ENCODE peak calls at places on chromosome 13, in six cellular contexts. A is adrenal gland, V is Peyer's patch, Z is right lobe of liver, T is tibial nerve, I is body of pancreas. S is an unnamed sample.

GRCh38 chr13:53351040-53351439 is 322.4 kb downstream of the OLFM4 start:
- DNase-seq in V (no peak), T (no peak), Z (no peak), I (no peak), A (no peak), S (no peak)

GRCh38 chr13:20706661-20707060 is 3.2 kb downstream of the IL17D start:
- DNase-seq in I (no peak), T (no peak), V (no peak), A (no peak), Z (no peak), S (no peak)

GRCh38 chr13:78241278-78241919 is 322.8 kb upstream of the EDNRB start:
- DNase-seq in Z (peak), T (no peak), I (peak), V (peak), A (peak), S (peak)

GRCh38 chr13:99442273-99442895 is 58.9 kb upstream of the TM9SF2 start:
- DNase-seq in V (no peak), Z (no peak), I (peak), A (no peak), T (no peak), S (peak)

GRCh38 chr13:105474983-105475382 is 1060.5 kb downstream of the EFNB2 start:
- DNase-seq in A (no peak), T (no peak), I (no peak), V (no peak), Z (no peak), S (no peak)

GRCh38 chr13:79450110-79450509 is 30.8 kb upstream of the NDFIP2 start:
- DNase-seq in I (no peak), V (no peak), A (no peak), Z (no peak), T (no peak), S (no peak)

GRCh38 chr13:25253702-25254101 is 33.6 kb downstream of the MTMR6 start:
- DNase-seq in A (no peak), Z (no peak), I (no peak), T (no peak), V (no peak), S (no peak)

GRCh38 chr13:83618966-83619365 is 263.3 kb downstream of the SLITRK1 start:
- DNase-seq in T (no peak), I (no peak), V (no peak), A (no peak), Z (no peak), S (no peak)

GRCh38 chr13:33367931-33368330 is 82.4 kb upstream of the STARD13 start:
- DNase-seq in A (no peak), I (no peak), T (no peak), V (no peak), Z (no peak), S (peak)

GRCh38 chr13:98443329-98443728 is 133.6 kb downstream of the STK24 start:
- DNase-seq in Z (no peak), I (no peak), T (no peak), A (no peak), V (no peak), S (peak)

GRCh38 chr13:93818345-93818744 is 591.7 kb downstream of the GPC6 start:
- DNase-seq in V (no peak), T (no peak), Z (no peak), A (no peak), I (no peak), S (no peak)

GRCh38 chr13:29878101-29878500 is 27.7 kb upstream of the UBL3 start:
- DNase-seq in V (no peak), Z (no peak), I (no peak), T (no peak), A (no peak), S (no peak)

GRCh38 chr13:20609145-20609544 is 42.2 kb downstream of the IFT88 start:
- DNase-seq in T (no peak), Z (no peak), I (no peak), V (no peak), A (no peak), S (no peak)

GRCh38 chr13:24220086-24220703 is 59.7 kb downstream of the SPATA13 start:
- DNase-seq in V (no peak), Z (no peak), A (peak), I (peak), T (no peak), S (peak)

GRCh38 chr13:91397595-91397994 is 826 bp upstream of the GPC5 start:
- DNase-seq in Z (no peak), I (no peak), T (no peak), V (no peak), A (no peak), S (no peak)

GRCh38 chr13:40598599-40598998 is 67.8 kb downstream of the FOXO1 start:
- DNase-seq in T (no peak), A (peak), I (no peak), Z (no peak), V (no peak), S (no peak)

GRCh38 chr13:24254151-24254810 is 55.1 kb upstream of the C1QTNF9 start:
- DNase-seq in A (no peak), Z (no peak), V (no peak), T (no peak), I (no peak), S (no peak)

GRCh38 chr13:100543872-100544602 is 44.6 kb downstream of the GGACT start:
- DNase-seq in I (no peak), V (peak), A (no peak), Z (peak), T (no peak), S (no peak)

GRCh38 chr13:90107658-90108057 is 1239.8 kb upstream of the MIR17HG start:
- DNase-seq in I (no peak), V (peak), T (no peak), Z (no peak), A (no peak), S (no peak)

GRCh38 chr13:114314074-114314912 is at the start of gene CHAMP1:
- DNase-seq in Z (peak), I (peak), V (peak), T (peak), A (peak), S (peak)

GRCh38 chr13:114311908-114312307 is 2.4 kb upstream of the CHAMP1 start:
- DNase-seq in I (no peak), A (no peak), V (no peak), Z (no peak), T (no peak), S (no peak)

GRCh38 chr13:114311387-114311786 is 2.9 kb upstream of the CHAMP1 start:
- DNase-seq in T (no peak), I (no peak), Z (no peak), V (no peak), A (no peak), S (no peak)

GRCh38 chr13:114315074-114315785 is 927 bp downstream of the CHAMP1 start:
- DNase-seq in V (no peak), T (no peak), I (no peak), A (no peak), Z (no peak), S (peak)

DNA sequence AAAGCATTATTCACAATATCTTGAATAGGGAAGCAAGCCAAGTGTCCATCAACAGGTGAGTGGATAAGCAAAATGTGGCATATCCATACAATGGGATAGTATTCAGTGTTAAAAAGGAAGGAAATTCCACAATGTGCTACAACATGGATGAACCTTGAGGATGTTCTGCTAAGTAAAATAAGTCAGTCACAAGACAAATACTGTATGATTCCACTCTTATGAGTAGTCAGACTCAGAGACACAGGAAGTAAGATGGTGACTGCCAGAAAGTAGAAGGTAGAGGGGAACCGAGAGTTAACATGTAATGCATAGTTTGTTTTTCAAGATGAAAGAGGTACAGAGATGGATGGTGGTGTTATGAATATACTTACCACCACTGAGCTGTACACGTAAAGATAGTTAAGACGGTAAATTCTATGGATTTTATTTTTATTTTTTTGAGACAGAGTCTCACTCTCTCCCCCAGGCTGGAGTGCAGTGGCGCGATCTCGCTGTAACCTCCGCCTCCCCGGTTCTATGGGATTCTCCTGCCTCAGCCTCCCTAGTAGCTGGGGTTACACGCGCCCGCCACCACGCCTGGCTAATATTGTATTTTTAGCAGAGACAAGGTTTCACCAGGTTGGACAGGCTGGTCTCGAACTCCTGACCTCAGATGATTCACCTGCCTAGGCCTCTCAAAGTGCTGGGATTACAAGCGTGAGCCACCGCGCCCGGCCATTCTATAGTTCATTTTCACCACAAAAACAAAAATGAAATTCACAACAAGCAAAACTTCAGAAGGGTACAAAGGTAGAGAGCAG is 1.0 kb upstream of the CHAMP1 start:
- DNase-seq in T (no peak), V (no peak), A (peak), Z (peak), I (no peak), S (peak)
- TF ChIP-seq POLR2A in T (no peak), V (no peak), A (no peak), Z (no peak), I (no peak), S (no peak)

GRCh38 chr13:46211521-46212351 is at the start of gene LRRC63:
- DNase-seq in A (peak), I (peak), Z (peak), V (peak), T (peak), S (peak)
- TF ChIP-seq POLR2A in A (no peak), I (peak), Z (peak), V (no peak), T (no peak), S (peak)

DNA sequence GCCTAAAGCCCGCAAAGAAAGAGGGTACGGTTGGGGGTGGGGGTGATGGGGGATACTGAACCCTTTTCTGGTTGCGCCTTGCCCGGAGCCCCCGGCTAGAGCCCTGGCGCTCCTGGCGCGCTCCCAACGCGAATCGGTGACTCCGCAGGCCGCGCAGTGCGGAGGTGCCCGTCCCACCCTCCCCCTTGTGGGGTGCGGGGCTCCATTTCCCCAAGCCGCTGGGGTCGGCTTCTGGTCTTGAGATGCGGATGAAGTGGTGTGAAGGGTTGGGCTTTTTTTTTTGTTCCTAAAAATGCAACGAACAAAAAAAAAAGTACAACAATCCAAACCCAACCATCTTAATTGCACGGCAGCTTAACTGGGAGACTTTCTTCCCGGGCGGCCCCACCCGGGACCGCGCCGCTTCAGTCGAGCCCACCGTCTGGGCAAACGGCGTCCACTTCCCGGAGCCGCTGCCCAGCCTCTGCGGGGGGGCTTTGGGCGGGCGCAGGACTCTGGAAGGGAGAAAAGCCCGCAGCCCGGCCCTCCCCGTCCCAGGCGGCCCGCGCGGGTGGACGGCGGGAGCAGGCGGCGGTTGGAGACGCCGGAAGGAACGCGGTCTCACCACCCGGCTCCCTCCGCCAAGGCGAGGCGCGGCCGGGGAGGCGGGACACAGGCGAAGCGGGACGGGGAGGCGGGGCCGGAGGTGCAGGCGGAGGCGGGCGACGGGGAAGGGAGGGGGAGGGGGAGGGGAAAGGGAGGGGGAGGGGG is 501 bp upstream of the TRIM13 start:
- DNase-seq in A (peak), T (peak), Z (peak), V (peak), I (peak), S (peak)
- TF ChIP-seq POLR2A in A (peak), T (peak), Z (peak), V (peak), I (peak), S (peak)

GRCh38 chr13:46388846-46389245 is 1.8 kb upstream of the RUBCNL start:
- DNase-seq in I (no peak), T (no peak), V (no peak), A (no peak), Z (no peak), S (no peak)

GRCh38 chr13:46386426-46386995 is 541 bp downstream of the RUBCNL start:
- DNase-seq in Z (no peak), I (no peak), A (no peak), T (no peak), V (no peak), S (no peak)

GRCh38 chr13:46385946-46386345 is 1.1 kb downstream of the RUBCNL start:
- DNase-seq in T (no peak), V (no peak), A (no peak), I (no peak), Z (no peak), S (no peak)

GRCh38 chr13:46388308-46388707 is 1.3 kb upstream of the RUBCNL start:
- DNase-seq in Z (no peak), V (no peak), I (no peak), T (no peak), A (no peak), S (no peak)

GRCh38 chr13:46386996-46387851 is at the start of gene RUBCNL:
- DNase-seq in V (peak), I (peak), Z (peak), A (peak), T (no peak), S (peak)
- TF ChIP-seq POLR2A in V (no peak), I (peak), Z (no peak), A (no peak), T (no peak), S (no peak)

GRCh38 chr13:113209880-113210421 is 538 bp downstream of the CUL4A start:
- DNase-seq in T (no peak), V (peak), Z (peak), A (peak), I (peak), S (peak)

GRCh38 chr13:113209336-113209879 is at the start of gene CUL4A:
- DNase-seq in V (peak), Z (peak), I (peak), A (peak), T (peak), S (peak)

GRCh38 chr13:113207890-113208423 is 512 bp downstream of the PCID2 start:
- DNase-seq in Z (peak), A (no peak), I (peak), V (no peak), T (no peak), S (peak)

GRCh38 chr13:113210834-113211233 is 1.4 kb downstream of the CUL4A start:
- DNase-seq in A (no peak), V (no peak), I (no peak), Z (no peak), T (no peak), S (peak)

GRCh38 chr13:113208424-113209335 is at the start of gene PCID2:
- DNase-seq in A (peak), T (peak), I (peak), Z (peak), V (peak), S (peak)
- TF ChIP-seq POLR2A in A (peak), T (peak), I (peak), Z (peak), V (peak), S (peak)

GRCh38 chr13:59566544-59566943 is 597.2 kb downstream of the DIAPH3 start:
- DNase-seq in A (no peak), V (no peak), I (no peak), T (no peak), Z (no peak), S (no peak)
- TF ChIP-seq POLR2A in A (no peak), V (no peak), I (no peak), T (no peak), Z (no peak), S (no peak)

S was measured in erythroblast.